ENCODE peak calls at places on chromosomes 5 and 9, in eight cellular contexts. One of them, this sample, is unnamed.

GRCh38 chr9:129400001-129400970 is 220.6 kb downstream of the C9orf50 start:
- DNase-seq in K562: no peak
- DNase-seq in testis: no peak
- DNase-seq in heart left ventricle: no peak
- DNase-seq in transverse colon: no peak
- DNase-seq in tibial nerve: no peak
- DNase-seq in uterus: peak; percentile 30
- DNase-seq in gastrocnemius medialis: no peak
- DNase-seq in this sample: no peak

GRCh38 chr5:88452820-88453219 is 184.2 kb upstream of the TMEM161B start:
- DNase-seq in K562: no peak
- DNase-seq in testis: no peak
- DNase-seq in heart left ventricle: no peak
- DNase-seq in transverse colon: no peak
- DNase-seq in tibial nerve: no peak
- DNase-seq in uterus: no peak
- DNase-seq in gastrocnemius medialis: no peak
- DNase-seq in this sample: no peak

GRCh38 chr9:134968011-134968822 is 50.5 kb upstream of the FCN1 start:
- DNase-seq in K562: no peak
- DNase-seq in testis: no peak
- DNase-seq in heart left ventricle: peak; percentile 22
- DNase-seq in transverse colon: no peak
- DNase-seq in tibial nerve: no peak
- DNase-seq in uterus: no peak
- DNase-seq in gastrocnemius medialis: no peak
- DNase-seq in this sample: no peak

GRCh38 chr5:108521841-108522506 is 140.1 kb upstream of the FBXL17 start:
- DNase-seq in K562: peak; percentile 73
- DNase-seq in testis: peak; percentile 27
- DNase-seq in heart left ventricle: no peak
- DNase-seq in transverse colon: no peak
- DNase-seq in tibial nerve: peak; percentile 68
- DNase-seq in uterus: no peak
- DNase-seq in gastrocnemius medialis: no peak
- DNase-seq in this sample: no peak

GRCh38 chr9:9560382-9561035 is 1052.3 kb downstream of the PTPRD start:
- DNase-seq in K562: no peak
- DNase-seq in testis: no peak
- DNase-seq in heart left ventricle: no peak
- DNase-seq in transverse colon: no peak
- DNase-seq in tibial nerve: no peak
- DNase-seq in uterus: no peak
- DNase-seq in gastrocnemius medialis: no peak
- DNase-seq in this sample: no peak

GRCh38 chr5:133285583-133286021 is 233.8 kb downstream of the HSPA4 start:
- DNase-seq in K562: no peak
- DNase-seq in testis: peak; percentile 47
- DNase-seq in heart left ventricle: peak; percentile 62
- DNase-seq in transverse colon: peak; percentile 26
- DNase-seq in tibial nerve: no peak
- DNase-seq in uterus: no peak
- DNase-seq in gastrocnemius medialis: peak; percentile 98
- DNase-seq in this sample: no peak

GRCh38 chr5:169249001-169249400 is 51.9 kb downstream of the SLIT3 start:
- DNase-seq in K562: no peak
- DNase-seq in testis: no peak
- DNase-seq in heart left ventricle: no peak
- DNase-seq in transverse colon: no peak
- DNase-seq in tibial nerve: no peak
- DNase-seq in uterus: no peak
- DNase-seq in gastrocnemius medialis: no peak
- DNase-seq in this sample: no peak

GRCh38 chr5:61637566-61637965 is 305.5 kb downstream of the ZSWIM6 start:
- DNase-seq in K562: no peak
- DNase-seq in testis: no peak
- DNase-seq in heart left ventricle: no peak
- DNase-seq in transverse colon: no peak
- DNase-seq in tibial nerve: no peak
- DNase-seq in uterus: no peak
- DNase-seq in gastrocnemius medialis: no peak
- DNase-seq in this sample: no peak

GRCh38 chr5:88140396-88140862 is 128.2 kb downstream of the TMEM161B start:
- DNase-seq in K562: no peak
- DNase-seq in testis: peak; percentile 54
- DNase-seq in heart left ventricle: no peak
- DNase-seq in transverse colon: no peak
- DNase-seq in tibial nerve: no peak
- DNase-seq in uterus: peak; percentile 40
- DNase-seq in gastrocnemius medialis: no peak
- DNase-seq in this sample: peak; percentile 37

GRCh38 chr9:107422189-107422802 is 67.3 kb downstream of the KLF4 start:
- DNase-seq in K562: peak; percentile 81
- DNase-seq in testis: peak; percentile 86
- DNase-seq in heart left ventricle: peak; percentile 54
- DNase-seq in transverse colon: peak; percentile 80
- DNase-seq in tibial nerve: peak; percentile 41
- DNase-seq in uterus: peak; percentile 45
- DNase-seq in gastrocnemius medialis: peak; percentile 54
- DNase-seq in this sample: peak; percentile 84

GRCh38 chr9:115757461-115757860 is 396.1 kb upstream of the PAPPA start:
- DNase-seq in K562: no peak
- DNase-seq in testis: no peak
- DNase-seq in heart left ventricle: no peak
- DNase-seq in transverse colon: no peak
- DNase-seq in tibial nerve: no peak
- DNase-seq in uterus: no peak
- DNase-seq in gastrocnemius medialis: no peak
- DNase-seq in this sample: no peak

GRCh38 chr5:73625314-73625904 is 587 bp upstream of the ARHGEF28 start:
- DNase-seq in K562: no peak
- DNase-seq in testis: no peak
- DNase-seq in heart left ventricle: no peak
- DNase-seq in transverse colon: no peak
- DNase-seq in tibial nerve: no peak
- DNase-seq in uterus: no peak
- DNase-seq in gastrocnemius medialis: no peak
- DNase-seq in this sample: no peak

GRCh38 chr5:173624276-173624675 is 7.8 kb upstream of the BOD1 start:
- DNase-seq in K562: no peak
- DNase-seq in testis: no peak
- DNase-seq in heart left ventricle: no peak
- DNase-seq in transverse colon: no peak
- DNase-seq in tibial nerve: no peak
- DNase-seq in uterus: no peak
- DNase-seq in gastrocnemius medialis: no peak
- DNase-seq in this sample: no peak

GRCh38 chr5:25028994-25029393 is 384.2 kb upstream of the CDH10 start:
- DNase-seq in K562: no peak
- DNase-seq in testis: peak; percentile 40
- DNase-seq in heart left ventricle: no peak
- DNase-seq in transverse colon: no peak
- DNase-seq in tibial nerve: no peak
- DNase-seq in uterus: no peak
- DNase-seq in gastrocnemius medialis: no peak
- DNase-seq in this sample: no peak

GRCh38 chr5:42487821-42488220 is 64.6 kb downstream of the GHR start:
- DNase-seq in K562: no peak
- DNase-seq in testis: no peak
- DNase-seq in heart left ventricle: no peak
- DNase-seq in transverse colon: no peak
- DNase-seq in tibial nerve: no peak
- DNase-seq in uterus: no peak
- DNase-seq in gastrocnemius medialis: no peak
- DNase-seq in this sample: no peak

GRCh38 chr9:132987021-132987620 is 8.6 kb downstream of the GFI1B start:
- DNase-seq in K562: no peak
- DNase-seq in testis: no peak
- DNase-seq in heart left ventricle: no peak
- DNase-seq in transverse colon: no peak
- DNase-seq in tibial nerve: no peak
- DNase-seq in uterus: no peak
- DNase-seq in gastrocnemius medialis: no peak
- DNase-seq in this sample: no peak

GRCh38 chr9:132985063-132985350 is 6.5 kb downstream of the GFI1B start:
- DNase-seq in K562: no peak
- DNase-seq in testis: no peak
- DNase-seq in heart left ventricle: no peak
- DNase-seq in transverse colon: no peak
- DNase-seq in tibial nerve: no peak
- DNase-seq in uterus: no peak
- DNase-seq in gastrocnemius medialis: no peak
- DNase-seq in this sample: no peak

GRCh38 chr9:132986114-132986513 is 7.6 kb downstream of the GFI1B start:
- DNase-seq in K562: no peak
- DNase-seq in testis: no peak
- DNase-seq in heart left ventricle: peak; percentile 41
- DNase-seq in transverse colon: no peak
- DNase-seq in tibial nerve: no peak
- DNase-seq in uterus: no peak
- DNase-seq in gastrocnemius medialis: no peak
- DNase-seq in this sample: no peak

GRCh38 chr9:132985489-132985888 is 7.0 kb downstream of the GFI1B start:
- DNase-seq in K562: no peak
- DNase-seq in testis: no peak
- DNase-seq in heart left ventricle: no peak
- DNase-seq in transverse colon: no peak
- DNase-seq in tibial nerve: no peak
- DNase-seq in uterus: no peak
- DNase-seq in gastrocnemius medialis: no peak
- DNase-seq in this sample: no peak

GRCh38 chr9:132986586-132986985 is 8.1 kb downstream of the GFI1B start:
- DNase-seq in K562: no peak
- DNase-seq in testis: no peak
- DNase-seq in heart left ventricle: no peak
- DNase-seq in transverse colon: no peak
- DNase-seq in tibial nerve: no peak
- DNase-seq in uterus: no peak
- DNase-seq in gastrocnemius medialis: no peak
- DNase-seq in this sample: no peak
- H3K4me1 ChIP-seq in K562: peaks cover 85% of the 10 kb centered on the region
- H3K4me1 ChIP-seq in testis: no peaks in the 10 kb centered on the region
- H3K4me1 ChIP-seq in heart left ventricle: no peaks in the 10 kb centered on the region
- H3K4me1 ChIP-seq in transverse colon: peaks cover 8% of the 10 kb centered on the region
- H3K4me1 ChIP-seq in tibial nerve: no peaks in the 10 kb centered on the region
- H3K4me1 ChIP-seq in uterus: no peaks in the 10 kb centered on the region
- H3K4me1 ChIP-seq in gastrocnemius medialis: no peaks in the 10 kb centered on the region
- H3K4me1 ChIP-seq in this sample: no peaks in the 10 kb centered on the region

GRCh38 chr5:52786937-52787599 is 648 bp upstream of the ITGA1 start:
- DNase-seq in K562: no peak
- DNase-seq in testis: no peak
- DNase-seq in heart left ventricle: peak; percentile 26
- DNase-seq in transverse colon: peak; percentile 64
- DNase-seq in tibial nerve: no peak
- DNase-seq in uterus: peak; percentile 27
- DNase-seq in gastrocnemius medialis: no peak
- DNase-seq in this sample: peak; percentile 71

GRCh38 chr5:52788505-52788821 is 747 bp downstream of the ITGA1 start:
- DNase-seq in K562: no peak
- DNase-seq in testis: no peak
- DNase-seq in heart left ventricle: no peak
- DNase-seq in transverse colon: no peak
- DNase-seq in tibial nerve: no peak
- DNase-seq in uterus: no peak
- DNase-seq in gastrocnemius medialis: no peak
- DNase-seq in this sample: no peak

GRCh38 chr5:52786391-52786790 is 1.3 kb upstream of the ITGA1 start:
- DNase-seq in K562: no peak
- DNase-seq in testis: no peak
- DNase-seq in heart left ventricle: no peak
- DNase-seq in transverse colon: no peak
- DNase-seq in tibial nerve: no peak
- DNase-seq in uterus: no peak
- DNase-seq in gastrocnemius medialis: no peak
- DNase-seq in this sample: no peak

GRCh38 chr5:52789378-52789777 is 1.7 kb downstream of the ITGA1 start:
- DNase-seq in K562: no peak
- DNase-seq in testis: no peak
- DNase-seq in heart left ventricle: no peak
- DNase-seq in transverse colon: no peak
- DNase-seq in tibial nerve: no peak
- DNase-seq in uterus: no peak
- DNase-seq in gastrocnemius medialis: no peak
- DNase-seq in this sample: no peak

DNA sequence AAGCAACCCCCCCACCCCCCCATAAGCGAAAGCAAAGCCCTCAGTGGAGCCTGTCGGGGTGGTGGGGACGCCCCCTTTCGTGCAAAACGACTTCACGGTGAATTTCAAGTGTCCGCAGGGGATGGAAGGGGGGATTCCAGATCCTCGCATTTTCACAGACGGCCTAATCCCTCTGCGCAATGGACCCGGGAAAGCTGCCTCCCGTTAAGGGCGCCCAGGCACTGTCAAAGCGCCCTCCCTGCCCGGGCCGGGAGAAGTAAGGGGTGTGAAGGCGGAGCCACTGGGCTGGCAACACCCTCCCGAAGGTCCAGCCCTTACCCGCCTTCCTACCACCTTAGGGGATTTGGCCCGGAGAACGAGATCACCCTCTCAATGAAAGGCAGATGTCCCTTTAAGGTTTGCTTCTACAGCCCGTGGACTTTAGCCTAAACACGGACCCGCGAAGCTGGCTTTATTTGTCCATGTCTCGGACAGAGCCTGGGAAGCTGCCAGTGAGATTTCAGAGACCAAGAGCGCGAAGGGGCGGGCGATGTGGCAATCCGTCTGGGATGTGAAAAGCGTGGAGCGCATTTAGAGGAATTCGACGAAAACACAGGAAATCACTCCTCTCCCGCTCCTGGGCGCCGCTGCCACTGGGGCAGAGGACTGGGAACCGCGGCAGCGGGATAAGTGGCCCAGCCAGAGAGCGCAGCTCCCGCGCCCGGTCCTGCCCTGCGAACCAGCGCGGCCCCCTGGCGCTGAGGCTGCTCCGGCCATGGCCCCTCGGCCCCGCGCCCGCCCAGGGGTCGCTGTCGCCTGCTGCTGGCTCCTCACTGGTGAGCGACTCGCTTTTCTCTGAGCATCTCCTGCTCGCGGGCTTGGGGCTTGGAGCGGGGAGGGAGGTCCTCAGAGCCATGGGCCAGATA is at the start of the genes ITGA1 and PELO:
- DNase-seq in K562: no peak
- DNase-seq in testis: peak; percentile 63
- DNase-seq in heart left ventricle: peak; percentile 75
- DNase-seq in transverse colon: peak; percentile 78
- DNase-seq in tibial nerve: peak; percentile 76
- DNase-seq in uterus: peak; percentile 84
- DNase-seq in gastrocnemius medialis: peak; percentile 50
- DNase-seq in this sample: peak; percentile 77
- TF ChIP-seq POLR2A in K562: no peak
- TF ChIP-seq POLR2A in testis: no peak
- TF ChIP-seq POLR2A in heart left ventricle: peak; percentile 55
- TF ChIP-seq POLR2A in transverse colon: peak; percentile 72
- TF ChIP-seq POLR2A in tibial nerve: peak; percentile 21
- TF ChIP-seq POLR2A in uterus: peak; percentile 60
- TF ChIP-seq POLR2A in gastrocnemius medialis: peak; percentile 27
- TF ChIP-seq POLR2A in this sample: peak; percentile 78

GRCh38 chr5:102453716-102454115 is 45.1 kb downstream of the SLCO6A1 start:
- DNase-seq in K562: no peak
- DNase-seq in testis: no peak
- DNase-seq in heart left ventricle: no peak
- DNase-seq in transverse colon: no peak
- DNase-seq in tibial nerve: no peak
- DNase-seq in uterus: no peak
- DNase-seq in gastrocnemius medialis: no peak
- DNase-seq in this sample: no peak
- H3K27ac ChIP-seq in K562: no peak overlapping the region
- H3K27ac ChIP-seq in testis: no peak overlapping the region
- H3K27ac ChIP-seq in heart left ventricle: no peak overlapping the region
- H3K27ac ChIP-seq in transverse colon: no peak overlapping the region
- H3K27ac ChIP-seq in tibial nerve: no peak overlapping the region
- H3K27ac ChIP-seq in uterus: no peak overlapping the region
- H3K27ac ChIP-seq in gastrocnemius medialis: no peak overlapping the region
- H3K27ac ChIP-seq in this sample: no peak overlapping the region

GRCh38 chr5:74641014-74641777 is 668 bp upstream of the ENC1 start:
- DNase-seq in K562: peak; percentile 50
- DNase-seq in testis: peak; percentile 90
- DNase-seq in heart left ventricle: peak; percentile 78
- DNase-seq in transverse colon: peak; percentile 93
- DNase-seq in tibial nerve: peak; percentile 63
- DNase-seq in uterus: peak; percentile 60
- DNase-seq in gastrocnemius medialis: peak; percentile 52
- DNase-seq in this sample: peak; percentile 65
- H3K4me1 ChIP-seq in K562: peaks cover 19% of the 10 kb centered on the region
- H3K4me1 ChIP-seq in testis: no peaks in the 10 kb centered on the region
- H3K4me1 ChIP-seq in heart left ventricle: peaks cover 35% of the 10 kb centered on the region
- H3K4me1 ChIP-seq in transverse colon: peaks cover 38% of the 10 kb centered on the region
- H3K4me1 ChIP-seq in tibial nerve: peaks cover 8% of the 10 kb centered on the region
- H3K4me1 ChIP-seq in uterus: no peaks in the 10 kb centered on the region
- H3K4me1 ChIP-seq in gastrocnemius medialis: peaks cover 23% of the 10 kb centered on the region
- H3K4me1 ChIP-seq in this sample: peaks cover 28% of the 10 kb centered on the region